ENCODE peak calls at places on chromosomes 2 and 18, in ten cellular contexts. L is mesenchymal stem cell; U is KG1; E is GM23248; C is naive B cell; A is Calu3; M is activated CD8-positive, alpha-beta memory T cell treated with anti-CD3 and anti-CD28 coated beads, Interleukin-2, amount 50 U/mL, for 48 hours; P is activated T-cell treated with anti-CD3 and anti-CD28 coated beads for 1 hour; X is NCI-H187 treated with DMSO at 0.1 percent for 48 hours; I is NB4. V is an unnamed sample.

GRCh38 chr2:26875083-26875634 is 27.2 kb downstream of the DPYSL5 start:
- DNase-seq in L (no peak), U (no peak), E (no peak), C (no peak), A (no peak), M (no peak), P (no peak), X (no peak), I (no peak), V (no peak)

GRCh38 chr18:80187956-80188642 is 59.2 kb downstream of the PARD6G start:
- DNase-seq in L (no peak), U (no peak), E (no peak), C (no peak), A (no peak), M (peak; percentile 23), P (no peak), X (no peak), I (no peak), V (no peak)

GRCh38 chr2:19580264-19580663 is 221.8 kb upstream of the OSR1 start:
- DNase-seq in L (peak; percentile 78), U (no peak), E (no peak), C (no peak), A (no peak), M (no peak), P (no peak), X (no peak), I (no peak), V (no peak)

GRCh38 chr18:59478591-59478990 is 119.5 kb upstream of the LMAN1 start:
- DNase-seq in L (no peak), U (no peak), E (no peak), C (no peak), A (no peak), M (no peak), P (no peak), X (no peak), I (no peak), V (no peak)

GRCh38 chr18:22946841-22947240 is 13.7 kb downstream of the RBBP8 start:
- DNase-seq in L (no peak), U (no peak), E (peak; percentile 42), C (no peak), A (no peak), M (no peak), P (no peak), X (no peak), I (no peak), V (no peak)

GRCh38 chr2:32061973-32062861 is 1.1 kb upstream of the SPAST start:
- DNase-seq in L (peak; percentile 80), U (no peak), E (peak; percentile 58), C (peak; percentile 10), A (peak; percentile 63), M (no peak), P (no peak), X (peak; percentile 23), I (peak; percentile 60), V (no peak)

GRCh38 chr18:9787716-9788115 is 79.6 kb downstream of the RAB31 start:
- DNase-seq in L (no peak), U (no peak), E (peak; percentile 29), C (no peak), A (no peak), M (no peak), P (no peak), X (no peak), I (no peak), V (no peak)

GRCh38 chr2:180144311-180144813 is 137.3 kb upstream of the CWC22 start:
- DNase-seq in L (no peak), U (no peak), E (no peak), C (no peak), A (no peak), M (no peak), P (no peak), X (no peak), I (no peak), V (no peak)

GRCh38 chr2:222309361-222309760 is 10.6 kb upstream of the PAX3 start:
- DNase-seq in L (no peak), U (no peak), E (no peak), C (no peak), A (no peak), M (no peak), P (no peak), X (no peak), I (no peak), V (no peak)

GRCh38 chr2:47562548-47562947 is 159.6 kb downstream of the MSH2 start:
- DNase-seq in L (no peak), U (no peak), E (no peak), C (no peak), A (no peak), M (no peak), P (no peak), X (no peak), I (no peak), V (no peak)

GRCh38 chr18:57210101-57210661 is 63.3 kb downstream of the BOD1L2 start:
- DNase-seq in L (peak; percentile 38), U (no peak), E (peak; percentile 92), C (no peak), A (peak; percentile 84), M (no peak), P (no peak), X (no peak), I (peak; percentile 55), V (no peak)

GRCh38 chr2:215722125-215722524 is 286.3 kb upstream of the FN1 start:
- DNase-seq in L (no peak), U (no peak), E (no peak), C (no peak), A (no peak), M (no peak), P (no peak), X (no peak), I (no peak), V (no peak)

GRCh38 chr2:103792039-103792438 is 1030.2 kb downstream of the TMEM182 start:
- DNase-seq in L (no peak), U (no peak), E (no peak), C (no peak), A (no peak), M (no peak), P (no peak), X (no peak), I (no peak), V (no peak)

GRCh38 chr2:174633621-174633927 is 36.0 kb upstream of the WIPF1 start:
- DNase-seq in L (no peak), U (no peak), E (peak; percentile 71), C (no peak), A (no peak), M (no peak), P (no peak), X (no peak), I (peak; percentile 50), V (no peak)

GRCh38 chr2:240111253-240111652 is 24.9 kb downstream of the COPS9 start:
- DNase-seq in L (no peak), U (no peak), E (peak; percentile 12), C (no peak), A (no peak), M (no peak), P (no peak), X (no peak), I (no peak), V (no peak)

GRCh38 chr2:13495039-13495438 is 778.3 kb downstream of the TRIB2 start:
- DNase-seq in L (no peak), U (no peak), E (no peak), C (no peak), A (no peak), M (no peak), P (no peak), X (no peak), I (no peak), V (no peak)

GRCh38 chr2:46263347-46263746 is 33.9 kb upstream of the EPAS1 start:
- DNase-seq in L (no peak), U (no peak), E (no peak), C (no peak), A (no peak), M (no peak), P (no peak), X (no peak), I (no peak), V (no peak)

GRCh38 chr18:60978338-60978737 is 354.9 kb upstream of the CDH20 start:
- DNase-seq in L (peak; percentile 87), U (no peak), E (peak; percentile 33), C (no peak), A (no peak), M (no peak), P (no peak), X (no peak), I (no peak), V (no peak)

GRCh38 chr18:58847383-58848071 is 17.1 kb upstream of the ZNF532 start:
- DNase-seq in L (no peak), U (no peak), E (no peak), C (peak; percentile 10), A (peak; percentile 61), M (no peak), P (no peak), X (no peak), I (no peak), V (no peak)

GRCh38 chr2:185074156-185074555 is 475.8 kb downstream of the ZNF804A start:
- DNase-seq in L (no peak), U (no peak), E (no peak), C (no peak), A (no peak), M (no peak), P (no peak), X (no peak), I (no peak), V (no peak)

GRCh38 chr2:241858206-241859016 is at the start of gene PDCD1:
- DNase-seq in L (no peak), U (no peak), E (no peak), C (no peak), A (peak; percentile 31), M (peak; percentile 80), P (no peak), X (no peak), I (no peak), V (peak; percentile 74)